ENCODE peak calls at places on chromosome 21, in ten cellular contexts. One of them, this sample, is unnamed.

GRCh38 chr21:34801519-34802132 is 132.8 kb downstream of the CLIC6 start:
- DNase-seq in fibroblast of pulmonary artery: peak
- DNase-seq in NAMALWA: peak
- DNase-seq in endodermal cell: peak
- DNase-seq in glutamatergic neuron: no peak
- DNase-seq in mesendoderm: peak
- DNase-seq in aorta: no peak
- DNase-seq in ACHN: peak
- DNase-seq in activated naive CD4-positive, alpha-beta T cell treated with anti-CD3 and anti-CD28 coated beads for 36 hours: peak
- DNase-seq in endothelial cell: peak
- DNase-seq in this sample: no peak

GRCh38 chr21:26405735-26406361 is 167.2 kb downstream of the CYYR1 start:
- DNase-seq in glutamatergic neuron: no peak
- DNase-seq in ACHN: peak
- DNase-seq in NAMALWA: peak
- DNase-seq in fibroblast of pulmonary artery: peak
- DNase-seq in activated naive CD4-positive, alpha-beta T cell treated with anti-CD3 and anti-CD28 coated beads for 36 hours: peak
- DNase-seq in mesendoderm: peak
- DNase-seq in endodermal cell: peak
- DNase-seq in aorta: no peak
- DNase-seq in endothelial cell: no peak
- DNase-seq in this sample: no peak

GRCh38 chr21:20004353-20004752 is 993.9 kb upstream of the NCAM2 start:
- DNase-seq in ACHN: no peak
- DNase-seq in fibroblast of pulmonary artery: no peak
- DNase-seq in glutamatergic neuron: no peak
- DNase-seq in aorta: no peak
- DNase-seq in endodermal cell: no peak
- DNase-seq in mesendoderm: peak
- DNase-seq in activated naive CD4-positive, alpha-beta T cell treated with anti-CD3 and anti-CD28 coated beads for 36 hours: no peak
- DNase-seq in endothelial cell: peak
- DNase-seq in NAMALWA: no peak
- DNase-seq in this sample: no peak

GRCh38 chr21:45935628-45936027 is 45.9 kb upstream of the COL6A1 start:
- DNase-seq in aorta: no peak
- DNase-seq in glutamatergic neuron: no peak
- DNase-seq in endothelial cell: no peak
- DNase-seq in mesendoderm: peak
- DNase-seq in activated naive CD4-positive, alpha-beta T cell treated with anti-CD3 and anti-CD28 coated beads for 36 hours: no peak
- DNase-seq in fibroblast of pulmonary artery: peak
- DNase-seq in ACHN: no peak
- DNase-seq in endodermal cell: no peak
- DNase-seq in NAMALWA: no peak
- DNase-seq in this sample: no peak

GRCh38 chr21:38136201-38136600 is 120.6 kb upstream of the KCNJ15 start:
- DNase-seq in glutamatergic neuron: no peak
- DNase-seq in fibroblast of pulmonary artery: peak
- DNase-seq in aorta: no peak
- DNase-seq in NAMALWA: no peak
- DNase-seq in activated naive CD4-positive, alpha-beta T cell treated with anti-CD3 and anti-CD28 coated beads for 36 hours: no peak
- DNase-seq in endothelial cell: no peak
- DNase-seq in endodermal cell: no peak
- DNase-seq in mesendoderm: no peak
- DNase-seq in ACHN: no peak
- DNase-seq in this sample: no peak

GRCh38 chr21:45359451-45360217 is 45.3 kb upstream of the COL18A1 start:
- DNase-seq in endothelial cell: no peak
- DNase-seq in activated naive CD4-positive, alpha-beta T cell treated with anti-CD3 and anti-CD28 coated beads for 36 hours: no peak
- DNase-seq in fibroblast of pulmonary artery: no peak
- DNase-seq in mesendoderm: no peak
- DNase-seq in glutamatergic neuron: no peak
- DNase-seq in endodermal cell: no peak
- DNase-seq in aorta: peak
- DNase-seq in ACHN: no peak
- DNase-seq in NAMALWA: no peak
- DNase-seq in this sample: no peak

GRCh38 chr21:37658994-37659458 is 257.2 kb downstream of the KCNJ6 start:
- DNase-seq in ACHN: peak
- DNase-seq in fibroblast of pulmonary artery: peak
- DNase-seq in endothelial cell: no peak
- DNase-seq in aorta: no peak
- DNase-seq in glutamatergic neuron: no peak
- DNase-seq in mesendoderm: peak
- DNase-seq in activated naive CD4-positive, alpha-beta T cell treated with anti-CD3 and anti-CD28 coated beads for 36 hours: no peak
- DNase-seq in endodermal cell: no peak
- DNase-seq in NAMALWA: no peak
- DNase-seq in this sample: no peak

GRCh38 chr21:45270306-45270821 is 17.3 kb downstream of the POFUT2 start:
- DNase-seq in aorta: no peak
- DNase-seq in fibroblast of pulmonary artery: no peak
- DNase-seq in activated naive CD4-positive, alpha-beta T cell treated with anti-CD3 and anti-CD28 coated beads for 36 hours: no peak
- DNase-seq in ACHN: no peak
- DNase-seq in endothelial cell: no peak
- DNase-seq in mesendoderm: peak
- DNase-seq in glutamatergic neuron: no peak
- DNase-seq in NAMALWA: no peak
- DNase-seq in endodermal cell: peak
- DNase-seq in this sample: no peak

GRCh38 chr21:21406918-21407317 is 408.7 kb downstream of the NCAM2 start:
- DNase-seq in NAMALWA: no peak
- DNase-seq in aorta: no peak
- DNase-seq in endodermal cell: no peak
- DNase-seq in glutamatergic neuron: no peak
- DNase-seq in fibroblast of pulmonary artery: no peak
- DNase-seq in ACHN: no peak
- DNase-seq in mesendoderm: no peak
- DNase-seq in endothelial cell: no peak
- DNase-seq in activated naive CD4-positive, alpha-beta T cell treated with anti-CD3 and anti-CD28 coated beads for 36 hours: no peak
- DNase-seq in this sample: no peak

GRCh38 chr21:46146856-46147255 is 8.5 kb downstream of the FTCD start:
- DNase-seq in glutamatergic neuron: peak
- DNase-seq in mesendoderm: peak
- DNase-seq in endodermal cell: peak
- DNase-seq in endothelial cell: no peak
- DNase-seq in ACHN: no peak
- DNase-seq in NAMALWA: no peak
- DNase-seq in aorta: peak
- DNase-seq in activated naive CD4-positive, alpha-beta T cell treated with anti-CD3 and anti-CD28 coated beads for 36 hours: no peak
- DNase-seq in fibroblast of pulmonary artery: no peak
- DNase-seq in this sample: no peak